ENCODE peak calls at places on chromosomes 1 and 21, in six cellular contexts. W is HFFc6, Y is mucosa of descending colon, O is fibroblast of lung, B is RCC 7860, Z is PC-3. I is an unnamed sample.

GRCh38 chr1:113207019-113207418 is 134.0 kb downstream of the LRIG2 start:
- DNase-seq in W (no peak), Y (no peak), O (no peak), B (no peak), Z (peak; percentile 16), I (no peak)

GRCh38 chr1:208086116-208086515 is 158.1 kb downstream of the PLXNA2 start:
- DNase-seq in W (peak; percentile 26), Y (no peak), O (peak; percentile 51), B (no peak), Z (no peak), I (no peak)

GRCh38 chr1:153921803-153922075 is 1.0 kb downstream of the GATAD2B start:
- DNase-seq in W (no peak), Y (peak; percentile 42), O (peak; percentile 6), B (no peak), Z (peak; percentile 27), I (no peak)

GRCh38 chr1:228697209-228698016 is 37.9 kb upstream of the RHOU start:
- DNase-seq in W (peak; percentile 5), Y (no peak), O (peak; percentile 37), B (no peak), Z (peak; percentile 31), I (peak; percentile 78)

GRCh38 chr21:42844411-42845113 is 34.8 kb downstream of the WDR4 start:
- DNase-seq in W (no peak), Y (peak; percentile 16), O (no peak), B (no peak), Z (no peak), I (no peak)

GRCh38 chr1:8847990-8848389 is 30.5 kb downstream of the ENO1 start:
- DNase-seq in W (no peak), Y (peak; percentile 57), O (no peak), B (no peak), Z (no peak), I (no peak)

GRCh38 chr1:179369751-179370341 is 4.1 kb downstream of the AXDND1 start:
- DNase-seq in W (peak; percentile 73), Y (no peak), O (peak; percentile 53), B (peak; percentile 68), Z (peak; percentile 82), I (peak; percentile 81)

GRCh38 chr1:221972262-221973235 is 230.7 kb upstream of the DUSP10 start:
- DNase-seq in W (no peak), Y (no peak), O (no peak), B (no peak), Z (no peak), I (no peak)

GRCh38 chr21:20308586-20308985 is 689.6 kb upstream of the NCAM2 start:
- DNase-seq in W (no peak), Y (no peak), O (no peak), B (no peak), Z (no peak), I (no peak)

GRCh38 chr1:160672789-160673695 is 26.2 kb upstream of the SLAMF1 start:
- DNase-seq in W (no peak), Y (no peak), O (no peak), B (no peak), Z (no peak), I (no peak)

GRCh38 chr1:205630241-205630640 is 1.6 kb downstream of the ELK4 start:
- DNase-seq in W (peak; percentile 63), Y (no peak), O (peak; percentile 40), B (peak; percentile 28), Z (peak; percentile 35), I (no peak)

GRCh38 chr1:66402194-66402593 is 131.8 kb upstream of the SGIP1 start:
- DNase-seq in W (no peak), Y (no peak), O (no peak), B (no peak), Z (no peak), I (no peak)

GRCh38 chr21:42012344-42012743 is 2.2 kb upstream of the ZBTB21 start:
- DNase-seq in W (no peak), Y (peak; percentile 57), O (no peak), B (no peak), Z (no peak), I (no peak)

GRCh38 chr1:93615201-93616150 is 66.2 kb downstream of the BCAR3 start:
- DNase-seq in W (peak; percentile 77), Y (no peak), O (peak; percentile 94), B (peak; percentile 75), Z (peak; percentile 47), I (peak; percentile 40)

GRCh38 chr1:211333906-211334305 is 7.3 kb downstream of the TRAF5 start:
- DNase-seq in W (no peak), Y (no peak), O (no peak), B (no peak), Z (no peak), I (no peak)

GRCh38 chr21:14567557-14568279 is 21.6 kb upstream of the SAMSN1 start:
- DNase-seq in W (no peak), Y (no peak), O (no peak), B (no peak), Z (no peak), I (no peak)

GRCh38 chr21:37827878-37828277 is 88.4 kb downstream of the KCNJ6 start:
- DNase-seq in W (no peak), Y (peak; percentile 28), O (no peak), B (no peak), Z (no peak), I (peak; percentile 70)

GRCh38 chr1:64421377-64421776 is 48.6 kb upstream of the CACHD1 start:
- DNase-seq in W (no peak), Y (no peak), O (peak; percentile 23), B (no peak), Z (no peak), I (no peak)

GRCh38 chr1:5758000-5758858 is 234.0 kb downstream of the NPHP4 start:
- DNase-seq in W (no peak), Y (no peak), O (no peak), B (no peak), Z (no peak), I (no peak)

GRCh38 chr1:221268295-221268694 is 389.1 kb downstream of the HLX start:
- DNase-seq in W (peak; percentile 76), Y (no peak), O (peak; percentile 92), B (peak; percentile 37), Z (peak; percentile 50), I (no peak)

GRCh38 chr1:111406325-111406768 is 21.2 kb downstream of the OVGP1 start:
- DNase-seq in W (no peak), Y (no peak), O (peak; percentile 36), B (no peak), Z (peak; percentile 59), I (peak; percentile 25)

GRCh38 chr1:48789903-48790302 is 13.2 kb upstream of the BEND5 start:
- DNase-seq in W (no peak), Y (no peak), O (no peak), B (no peak), Z (peak; percentile 11), I (no peak)

GRCh38 chr1:117654485-117655219 is 48.8 kb downstream of the TENT5C start:
- DNase-seq in W (no peak), Y (no peak), O (no peak), B (no peak), Z (peak; percentile 37), I (no peak)

GRCh38 chr1:231040800-231041704 is 998 bp upstream of the FAM89A start:
- DNase-seq in W (no peak), Y (peak; percentile 45), O (no peak), B (no peak), Z (no peak), I (peak; percentile 50)

GRCh38 chr1:76687324-76688018 is 179.8 kb upstream of the ST6GALNAC5 start:
- DNase-seq in W (no peak), Y (no peak), O (no peak), B (no peak), Z (peak; percentile 57), I (peak; percentile 42)

GRCh38 chr1:109298666-109299086 is 8.1 kb downstream of the MYBPHL start:
- DNase-seq in W (peak; percentile 50), Y (no peak), O (peak; percentile 68), B (no peak), Z (peak; percentile 11), I (no peak)

GRCh38 chr1:44420535-44420934 is 15.5 kb downstream of the RNF220 start:
- DNase-seq in W (no peak), Y (no peak), O (no peak), B (no peak), Z (no peak), I (no peak)

GRCh38 chr1:94383966-94384408 is 34.2 kb upstream of the ABCD3 start:
- DNase-seq in W (peak; percentile 24), Y (no peak), O (peak; percentile 71), B (peak; percentile 100), Z (peak; percentile 73), I (peak; percentile 82)

GRCh38 chr1:38991638-38992449 is 768 bp downstream of the AKIRIN1 start:
- DNase-seq in W (peak; percentile 21), Y (peak; percentile 57), O (peak; percentile 39), B (peak; percentile 23), Z (peak; percentile 45), I (peak; percentile 74)

GRCh38 chr1:58741689-58742553 is 41.9 kb downstream of the JUN start:
- DNase-seq in W (no peak), Y (no peak), O (no peak), B (no peak), Z (no peak), I (no peak)

GRCh38 chr1:231121533-231121932 is 40.3 kb upstream of the TRIM67 start:
- DNase-seq in W (no peak), Y (no peak), O (no peak), B (no peak), Z (no peak), I (no peak)

GRCh38 chr1:208868554-208868953 is 624.4 kb upstream of the PLXNA2 start:
- DNase-seq in W (no peak), Y (no peak), O (peak; percentile 32), B (no peak), Z (peak; percentile 53), I (no peak)

GRCh38 chr21:35460441-35460840 is 411.3 kb upstream of the RUNX1 start:
- DNase-seq in W (no peak), Y (no peak), O (no peak), B (no peak), Z (no peak), I (no peak)

GRCh38 chr1:176879784-176880620 is 284.5 kb downstream of the ASTN1 start:
- DNase-seq in W (no peak), Y (no peak), O (no peak), B (no peak), Z (no peak), I (no peak)

I was measured in hepatocyte.